ENCODE peak calls at places on chromosomes 6 and 20, in five cellular contexts. I is MM.1S, N is H9, T is IMR-90, X is PC-3. V is an unnamed sample.

GRCh38 chr20:3681931-3682820 is at the start of gene ADAM33:
- DNase-seq in I (no peak), N (peak; percentile 56), T (no peak), X (no peak), V (no peak)

GRCh38 chr6:104625536-104625935 is 234.2 kb downstream of the HACE1 start:
- DNase-seq in I (no peak), N (peak; percentile 49), T (peak; percentile 16), X (peak; percentile 74), V (no peak)

GRCh38 chr6:107543088-107543487 is 53.2 kb downstream of the SOBP start:
- DNase-seq in I (no peak), N (no peak), T (no peak), X (no peak), V (no peak)

GRCh38 chr20:40016884-40017283 is 672.2 kb downstream of the MAFB start:
- DNase-seq in I (no peak), N (no peak), T (no peak), X (no peak), V (no peak)

GRCh38 chr6:149779644-149779963 is 30.1 kb downstream of the PCMT1 start:
- DNase-seq in I (no peak), N (no peak), T (no peak), X (no peak), V (no peak)

GRCh38 chr6:145112711-145113148 is 622.6 kb downstream of the EPM2A start:
- DNase-seq in I (no peak), N (no peak), T (peak; percentile 19), X (no peak), V (no peak)

GRCh38 chr6:13183446-13184088 is 144.8 kb downstream of the TBC1D7 start:
- DNase-seq in I (no peak), N (no peak), T (no peak), X (peak; percentile 7), V (no peak)

GRCh38 chr6:81933648-81934047 is 181.2 kb upstream of the TENT5A start:
- DNase-seq in I (no peak), N (no peak), T (peak; percentile 58), X (peak; percentile 62), V (no peak)

GRCh38 chr6:136591617-136592016 is 41.4 kb upstream of the MAP7 start:
- DNase-seq in I (no peak), N (no peak), T (no peak), X (no peak), V (no peak)

GRCh38 chr6:89352329-89353117 is at the start of gene UBE2J1:
- DNase-seq in I (peak; percentile 80), N (peak; percentile 80), T (peak; percentile 94), X (peak; percentile 82), V (peak; percentile 86)

GRCh38 chr6:160253242-160253641 is 5.4 kb downstream of the SLC22A2 start:
- DNase-seq in I (no peak), N (no peak), T (no peak), X (no peak), V (no peak)

GRCh38 chr20:13205402-13205801 is 15.7 kb upstream of the ISM1 start:
- DNase-seq in I (no peak), N (no peak), T (no peak), X (no peak), V (no peak)

GRCh38 chr6:140779341-140779740 is 1353.4 kb upstream of the GJE1 start:
- DNase-seq in I (no peak), N (no peak), T (peak; percentile 54), X (peak; percentile 69), V (no peak)

GRCh38 chr6:87904041-87904440 is 143.6 kb upstream of the SPACA1 start:
- DNase-seq in I (no peak), N (no peak), T (no peak), X (no peak), V (peak; percentile 38)

GRCh38 chr6:43984442-43985321 is 142.6 kb downstream of the MRPL14 start:
- DNase-seq in I (no peak), N (no peak), T (peak; percentile 21), X (no peak), V (no peak)

GRCh38 chr6:163529605-163530004 is 115.1 kb downstream of the QKI start:
- DNase-seq in I (no peak), N (no peak), T (peak; percentile 92), X (peak; percentile 74), V (no peak)

GRCh38 chr6:56594699-56595098 is 48.0 kb downstream of the DST start:
- DNase-seq in I (peak; percentile 69), N (no peak), T (no peak), X (no peak), V (peak; percentile 31)

GRCh38 chr20:4437131-4437530 is 284.6 kb upstream of the PRND start:
- DNase-seq in I (no peak), N (no peak), T (no peak), X (no peak), V (no peak)

GRCh38 chr6:122838060-122838780 is 49.2 kb downstream of the SMPDL3A start:
- DNase-seq in I (peak; percentile 14), N (no peak), T (peak; percentile 33), X (peak; percentile 52), V (no peak)

GRCh38 chr6:31478186-31478950 is 19.6 kb upstream of the MICB start:
- DNase-seq in I (no peak), N (peak; percentile 11), T (no peak), X (no peak), V (peak; percentile 41)

GRCh38 chr6:133991096-133991593 is 38.1 kb downstream of the TBPL1 start:
- DNase-seq in I (no peak), N (no peak), T (peak; percentile 90), X (peak; percentile 83), V (no peak)

GRCh38 chr6:132964101-132964867 is 149.9 kb downstream of the RPS12 start:
- DNase-seq in I (peak; percentile 38), N (no peak), T (peak; percentile 87), X (peak; percentile 86), V (no peak)

GRCh38 chr6:110755411-110755834 is 59.8 kb downstream of the CDK19 start:
- DNase-seq in I (no peak), N (no peak), T (peak; percentile 16), X (no peak), V (no peak)

GRCh38 chr20:31543966-31544598 is 29.8 kb downstream of the HM13 start:
- DNase-seq in I (no peak), N (no peak), T (peak; percentile 98), X (peak; percentile 62), V (no peak)

GRCh38 chr20:1062334-1063015 is 55.9 kb upstream of the PSMF1 start:
- DNase-seq in I (no peak), N (no peak), T (no peak), X (peak; percentile 10), V (no peak)

GRCh38 chr6:156949376-156949775 is 172.2 kb downstream of the ARID1B start:
- DNase-seq in I (no peak), N (no peak), T (peak; percentile 81), X (peak; percentile 78), V (no peak)

DNA sequence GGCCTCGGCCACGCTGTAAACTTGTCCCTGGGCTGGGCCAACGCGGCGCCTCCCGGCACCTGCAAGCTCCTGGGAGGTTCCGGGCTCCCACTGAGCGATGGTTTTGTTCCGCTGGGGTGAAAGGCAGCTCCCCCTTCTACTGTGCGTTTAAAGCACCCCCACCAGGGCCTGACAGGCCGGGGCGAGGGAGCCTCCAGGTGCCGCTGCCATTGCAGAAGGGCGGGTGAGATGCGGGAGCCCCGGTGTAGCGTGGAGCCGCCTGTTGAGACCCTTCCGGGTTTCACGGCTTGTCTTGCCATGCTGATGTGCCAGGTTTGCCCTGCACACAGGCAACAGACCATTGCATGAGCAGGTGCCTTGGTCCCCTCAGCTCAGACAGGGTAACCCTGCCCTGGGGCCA is 2.9 kb downstream of the COL20A1 start:
- DNase-seq in I (no peak), N (no peak), T (no peak), X (no peak), V (no peak)
- H3K4me2 ChIP-seq in I (no peak overlapping the region), N (peak overlapping the region; percentile 19), T (no peak overlapping the region), X (no peak overlapping the region), V (no peak overlapping the region)

DNA sequence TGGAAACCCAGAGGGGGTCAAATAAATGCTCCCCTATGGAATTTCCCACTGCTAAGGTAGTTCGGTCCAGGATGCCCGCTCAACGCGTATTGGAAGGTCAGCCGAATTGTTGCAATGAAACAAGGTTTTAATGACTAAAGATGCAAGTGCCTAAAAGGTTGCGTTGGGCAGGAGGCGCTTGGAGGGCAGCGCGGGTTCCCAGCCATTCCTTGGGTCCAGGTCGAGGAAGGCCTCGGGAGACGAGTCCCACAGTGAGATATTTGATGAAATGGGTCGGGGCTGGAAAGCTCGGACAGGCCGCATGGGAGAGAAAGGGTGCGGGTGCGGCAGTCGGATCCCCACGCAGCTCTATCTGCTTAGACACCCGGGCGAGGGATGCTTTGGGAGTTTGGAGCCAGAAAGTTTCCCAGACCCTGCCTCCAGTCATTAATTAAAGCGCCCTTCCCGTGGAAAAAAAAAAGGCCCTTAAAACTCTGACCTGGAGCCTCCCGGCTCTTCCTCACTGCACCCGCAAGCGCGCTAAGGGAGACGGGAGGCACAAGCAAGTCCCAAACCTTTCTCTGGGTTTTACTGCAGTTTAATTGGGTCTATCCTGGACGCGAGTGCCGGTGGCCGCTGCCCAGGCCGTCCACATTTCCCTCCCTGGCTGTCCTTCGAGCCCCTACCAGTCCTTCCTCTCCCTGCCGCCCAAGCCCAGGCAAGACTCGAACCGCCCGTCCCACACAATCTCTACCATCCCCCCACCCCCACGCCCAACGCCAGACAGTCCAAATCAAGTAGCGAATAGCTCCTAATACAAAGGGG is 24.2 kb downstream of the TFAP2A start:
- DNase-seq in I (no peak), N (peak; percentile 52), T (no peak), X (no peak), V (no peak)
- H3K4me2 ChIP-seq in I (no peak overlapping the region), N (peak overlapping the region; percentile 59), T (no peak overlapping the region), X (no peak overlapping the region), V (no peak overlapping the region)

GRCh38 chr6:34602318-34603111 is 46.4 kb upstream of the SPDEF start:
- DNase-seq in I (no peak), N (no peak), T (peak; percentile 28), X (peak; percentile 67), V (no peak)
- H3K4me2 ChIP-seq in I (no peak overlapping the region), N (no peak overlapping the region), T (no peak overlapping the region), X (peak overlapping the region; percentile 48), V (no peak overlapping the region)

GRCh38 chr6:169212436-169212835 is 41.2 kb downstream of the THBS2 start:
- DNase-seq in I (no peak), N (no peak), T (no peak), X (no peak), V (no peak)
- H3K4me2 ChIP-seq in I (no peak overlapping the region), N (peak overlapping the region; percentile 30), T (no peak overlapping the region), X (peak overlapping the region; percentile 61), V (no peak overlapping the region)

DNA sequence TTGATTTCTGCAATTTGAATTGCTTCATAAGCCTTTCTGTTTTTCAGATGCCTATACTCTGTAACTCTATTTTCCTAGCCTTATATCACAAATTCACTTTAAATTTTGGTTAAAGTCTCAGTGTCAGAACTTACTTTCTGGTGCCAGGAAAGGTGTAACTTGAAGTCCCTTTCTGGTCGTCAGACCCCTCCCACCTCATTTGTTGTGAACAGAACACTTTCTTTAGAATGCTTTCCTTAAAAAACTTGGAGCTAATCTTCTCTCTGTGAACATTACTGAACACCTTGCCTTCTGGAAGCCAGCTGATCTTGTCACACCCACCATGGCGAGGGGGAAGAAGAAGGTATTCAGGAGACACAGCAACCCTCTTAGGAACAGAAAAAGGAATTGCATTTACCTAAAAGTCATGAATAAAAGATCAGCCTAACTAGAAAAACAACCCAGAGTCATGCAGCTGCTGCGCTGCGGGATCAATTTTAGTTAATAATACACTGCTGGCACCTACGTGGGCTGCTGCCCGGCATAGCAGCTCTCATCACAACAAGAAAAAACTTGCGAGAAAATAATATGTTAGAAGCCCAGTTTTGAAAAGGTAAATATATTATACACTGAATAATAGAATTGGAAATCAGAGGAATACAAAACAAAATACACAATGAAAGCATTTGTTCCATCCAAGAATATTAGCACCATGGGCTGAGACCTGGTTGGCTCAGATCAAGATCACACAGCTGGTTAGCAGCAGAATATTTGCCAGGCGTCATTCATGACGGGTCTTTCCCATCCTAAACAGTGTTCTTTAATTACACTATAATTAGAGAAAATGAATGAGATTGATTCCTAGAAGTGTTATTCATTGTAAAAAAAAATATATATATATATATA is 5.7 kb upstream of the FAM217A start:
- DNase-seq in I (no peak), N (no peak), T (no peak), X (no peak), V (no peak)
- H3K4me2 ChIP-seq in I (no peak overlapping the region), N (no peak overlapping the region), T (no peak overlapping the region), X (no peak overlapping the region), V (no peak overlapping the region)